ENCODE peak calls at places on chromosomes 3 and 15, in seven cellular contexts. One of them, this sample, is unnamed.

GRCh38 chr3:36792342-36792741 is 28.0 kb upstream of the DCLK3 start:
- DNase-seq in testis: no peak
- DNase-seq in tibial artery: no peak
- DNase-seq in effector memory CD4-positive, alpha-beta T cell: no peak
- DNase-seq in heart left ventricle: no peak
- DNase-seq in CD8-positive, alpha-beta memory T cell: no peak
- DNase-seq in T-helper 17 cell: no peak
- DNase-seq in this sample: peak; percentile 38

GRCh38 chr3:55903680-55904079 is 416.6 kb upstream of the WNT5A start:
- DNase-seq in testis: no peak
- DNase-seq in tibial artery: no peak
- DNase-seq in effector memory CD4-positive, alpha-beta T cell: no peak
- DNase-seq in heart left ventricle: peak; percentile 15
- DNase-seq in CD8-positive, alpha-beta memory T cell: no peak
- DNase-seq in T-helper 17 cell: no peak
- DNase-seq in this sample: no peak

GRCh38 chr15:51144021-51144532 is 49.4 kb upstream of the TNFAIP8L3 start:
- DNase-seq in testis: no peak
- DNase-seq in tibial artery: no peak
- DNase-seq in effector memory CD4-positive, alpha-beta T cell: no peak
- DNase-seq in heart left ventricle: no peak
- DNase-seq in CD8-positive, alpha-beta memory T cell: no peak
- DNase-seq in T-helper 17 cell: no peak
- DNase-seq in this sample: peak; percentile 28

GRCh38 chr3:123385981-123386380 is 62.9 kb downstream of the ADCY5 start:
- DNase-seq in testis: peak; percentile 28
- DNase-seq in tibial artery: peak; percentile 88
- DNase-seq in effector memory CD4-positive, alpha-beta T cell: no peak
- DNase-seq in heart left ventricle: no peak
- DNase-seq in CD8-positive, alpha-beta memory T cell: no peak
- DNase-seq in T-helper 17 cell: no peak
- DNase-seq in this sample: no peak

GRCh38 chr3:187098925-187099512 is 40.3 kb downstream of the RPL39L start:
- DNase-seq in testis: no peak
- DNase-seq in tibial artery: no peak
- DNase-seq in effector memory CD4-positive, alpha-beta T cell: no peak
- DNase-seq in heart left ventricle: no peak
- DNase-seq in CD8-positive, alpha-beta memory T cell: no peak
- DNase-seq in T-helper 17 cell: no peak
- DNase-seq in this sample: peak; percentile 28

GRCh38 chr15:87764461-87765236 is 491.9 kb downstream of the NTRK3 start:
- DNase-seq in testis: no peak
- DNase-seq in tibial artery: no peak
- DNase-seq in effector memory CD4-positive, alpha-beta T cell: no peak
- DNase-seq in heart left ventricle: no peak
- DNase-seq in CD8-positive, alpha-beta memory T cell: no peak
- DNase-seq in T-helper 17 cell: no peak
- DNase-seq in this sample: peak; percentile 32

GRCh38 chr15:89399390-89400120 is 64.9 kb upstream of the POLG start:
- DNase-seq in testis: no peak
- DNase-seq in tibial artery: no peak
- DNase-seq in effector memory CD4-positive, alpha-beta T cell: no peak
- DNase-seq in heart left ventricle: no peak
- DNase-seq in CD8-positive, alpha-beta memory T cell: peak; percentile 28
- DNase-seq in T-helper 17 cell: no peak
- DNase-seq in this sample: no peak

GRCh38 chr3:143063018-143063417 is 56.6 kb upstream of the CHST2 start:
- DNase-seq in testis: no peak
- DNase-seq in tibial artery: no peak
- DNase-seq in effector memory CD4-positive, alpha-beta T cell: no peak
- DNase-seq in heart left ventricle: no peak
- DNase-seq in CD8-positive, alpha-beta memory T cell: no peak
- DNase-seq in T-helper 17 cell: no peak
- DNase-seq in this sample: peak; percentile 77

GRCh38 chr3:142802891-142803290 is 79.1 kb downstream of the TRPC1 start:
- DNase-seq in testis: no peak
- DNase-seq in tibial artery: no peak
- DNase-seq in effector memory CD4-positive, alpha-beta T cell: no peak
- DNase-seq in heart left ventricle: no peak
- DNase-seq in CD8-positive, alpha-beta memory T cell: no peak
- DNase-seq in T-helper 17 cell: no peak
- DNase-seq in this sample: peak; percentile 4

GRCh38 chr3:150469931-150470740 is 62.0 kb downstream of the TSC22D2 start:
- DNase-seq in testis: no peak
- DNase-seq in tibial artery: no peak
- DNase-seq in effector memory CD4-positive, alpha-beta T cell: no peak
- DNase-seq in heart left ventricle: no peak
- DNase-seq in CD8-positive, alpha-beta memory T cell: no peak
- DNase-seq in T-helper 17 cell: no peak
- DNase-seq in this sample: peak; percentile 65

GRCh38 chr3:72234394-72234793 is 449.4 kb upstream of the PROK2 start:
- DNase-seq in testis: peak; percentile 53
- DNase-seq in tibial artery: peak; percentile 80
- DNase-seq in effector memory CD4-positive, alpha-beta T cell: no peak
- DNase-seq in heart left ventricle: no peak
- DNase-seq in CD8-positive, alpha-beta memory T cell: no peak
- DNase-seq in T-helper 17 cell: no peak
- DNase-seq in this sample: no peak

GRCh38 chr3:149638401-149639092 is 19.3 kb downstream of the WWTR1 start:
- DNase-seq in testis: peak; percentile 46
- DNase-seq in tibial artery: no peak
- DNase-seq in effector memory CD4-positive, alpha-beta T cell: no peak
- DNase-seq in heart left ventricle: no peak
- DNase-seq in CD8-positive, alpha-beta memory T cell: no peak
- DNase-seq in T-helper 17 cell: no peak
- DNase-seq in this sample: peak; percentile 21

GRCh38 chr3:81378552-81379288 is 382.7 kb downstream of the GBE1 start:
- DNase-seq in testis: no peak
- DNase-seq in tibial artery: no peak
- DNase-seq in effector memory CD4-positive, alpha-beta T cell: no peak
- DNase-seq in heart left ventricle: no peak
- DNase-seq in CD8-positive, alpha-beta memory T cell: no peak
- DNase-seq in T-helper 17 cell: no peak
- DNase-seq in this sample: no peak

GRCh38 chr3:45991341-45991740 is 4.3 kb downstream of the FYCO1 start:
- DNase-seq in testis: no peak
- DNase-seq in tibial artery: no peak
- DNase-seq in effector memory CD4-positive, alpha-beta T cell: no peak
- DNase-seq in heart left ventricle: peak; percentile 17
- DNase-seq in CD8-positive, alpha-beta memory T cell: no peak
- DNase-seq in T-helper 17 cell: no peak
- DNase-seq in this sample: no peak

GRCh38 chr3:2391876-2392275 is 293.2 kb downstream of the CNTN4 start:
- DNase-seq in testis: no peak
- DNase-seq in tibial artery: no peak
- DNase-seq in effector memory CD4-positive, alpha-beta T cell: no peak
- DNase-seq in heart left ventricle: no peak
- DNase-seq in CD8-positive, alpha-beta memory T cell: no peak
- DNase-seq in T-helper 17 cell: no peak
- DNase-seq in this sample: no peak

GRCh38 chr3:100155105-100155504 is 40.8 kb upstream of the FILIP1L start:
- DNase-seq in testis: no peak
- DNase-seq in tibial artery: no peak
- DNase-seq in effector memory CD4-positive, alpha-beta T cell: no peak
- DNase-seq in heart left ventricle: no peak
- DNase-seq in CD8-positive, alpha-beta memory T cell: no peak
- DNase-seq in T-helper 17 cell: no peak
- DNase-seq in this sample: no peak

DNA sequence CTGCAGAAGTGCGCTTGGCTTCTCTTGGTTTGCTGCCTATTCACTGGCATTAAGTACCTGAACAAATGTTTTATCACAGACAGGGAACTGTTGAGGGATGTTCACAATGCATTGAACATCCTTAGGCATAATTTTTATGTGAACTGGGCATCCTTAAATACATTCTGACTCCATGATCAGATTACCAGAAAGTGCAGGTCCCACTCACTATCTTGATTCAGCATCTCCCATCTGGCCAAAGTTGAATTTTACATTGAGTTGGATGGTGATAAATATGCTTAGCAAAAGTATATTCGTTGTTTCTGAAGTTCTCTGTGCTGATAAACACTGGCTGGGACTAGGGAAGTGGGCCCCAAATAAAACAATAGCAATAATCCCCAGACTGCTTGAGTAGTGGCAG is 108.5 kb downstream of the RBMS3 start:
- DNase-seq in testis: no peak
- DNase-seq in tibial artery: no peak
- DNase-seq in effector memory CD4-positive, alpha-beta T cell: no peak
- DNase-seq in heart left ventricle: no peak
- DNase-seq in CD8-positive, alpha-beta memory T cell: no peak
- DNase-seq in T-helper 17 cell: no peak
- DNase-seq in this sample: no peak
- H3K9me3 ChIP-seq in testis: no peaks in the 10 kb centered on the region
- H3K9me3 ChIP-seq in tibial artery: peaks cover 3% of the 10 kb centered on the region
- H3K9me3 ChIP-seq in effector memory CD4-positive, alpha-beta T cell: no peaks in the 10 kb centered on the region
- H3K9me3 ChIP-seq in heart left ventricle: no peaks in the 10 kb centered on the region
- H3K9me3 ChIP-seq in CD8-positive, alpha-beta memory T cell: no peaks in the 10 kb centered on the region
- H3K9me3 ChIP-seq in T-helper 17 cell: no peaks in the 10 kb centered on the region
- H3K9me3 ChIP-seq in this sample: no peaks in the 10 kb centered on the region

GRCh38 chr15:25236861-25237155 is 202.0 kb downstream of the UBE3A start:
- DNase-seq in testis: no peak
- DNase-seq in tibial artery: peak; percentile 41
- DNase-seq in effector memory CD4-positive, alpha-beta T cell: no peak
- DNase-seq in heart left ventricle: no peak
- DNase-seq in CD8-positive, alpha-beta memory T cell: no peak
- DNase-seq in T-helper 17 cell: no peak
- DNase-seq in this sample: no peak

GRCh38 chr15:25237291-25237978 is 201.4 kb downstream of the UBE3A start:
- DNase-seq in testis: no peak
- DNase-seq in tibial artery: peak; percentile 53
- DNase-seq in effector memory CD4-positive, alpha-beta T cell: no peak
- DNase-seq in heart left ventricle: no peak
- DNase-seq in CD8-positive, alpha-beta memory T cell: no peak
- DNase-seq in T-helper 17 cell: peak; percentile 3
- DNase-seq in this sample: no peak

GRCh38 chr15:25238716-25239470 is 199.9 kb downstream of the UBE3A start:
- DNase-seq in testis: no peak
- DNase-seq in tibial artery: peak; percentile 40
- DNase-seq in effector memory CD4-positive, alpha-beta T cell: no peak
- DNase-seq in heart left ventricle: no peak
- DNase-seq in CD8-positive, alpha-beta memory T cell: no peak
- DNase-seq in T-helper 17 cell: peak; percentile 5
- DNase-seq in this sample: no peak

GRCh38 chr15:25239471-25240345 is 199.1 kb downstream of the UBE3A start:
- DNase-seq in testis: no peak
- DNase-seq in tibial artery: peak; percentile 42
- DNase-seq in effector memory CD4-positive, alpha-beta T cell: no peak
- DNase-seq in heart left ventricle: no peak
- DNase-seq in CD8-positive, alpha-beta memory T cell: no peak
- DNase-seq in T-helper 17 cell: peak; percentile 1
- DNase-seq in this sample: no peak

DNA sequence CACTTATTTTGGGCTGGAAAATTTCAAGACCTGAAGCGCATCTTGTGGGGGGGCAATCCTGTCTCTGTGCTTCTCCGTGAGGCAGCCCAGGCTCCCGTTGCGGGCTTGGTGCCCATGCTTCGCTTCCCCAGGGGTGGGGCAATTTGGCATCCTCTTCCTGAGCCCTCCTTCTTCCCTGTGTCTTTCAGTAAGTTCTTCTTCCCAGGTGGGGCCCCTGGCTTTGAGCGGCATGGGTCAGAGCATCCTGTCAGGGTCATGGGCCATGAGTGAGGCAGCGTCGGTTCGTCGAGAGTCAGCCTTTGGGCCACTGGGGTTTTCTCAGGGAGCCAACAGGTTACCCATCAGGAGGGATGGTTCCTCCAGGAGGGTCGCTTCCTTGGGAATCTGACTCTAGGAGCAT is 200.7 kb downstream of the UBE3A start:
- DNase-seq in testis: no peak
- DNase-seq in tibial artery: peak; percentile 40
- DNase-seq in effector memory CD4-positive, alpha-beta T cell: no peak
- DNase-seq in heart left ventricle: no peak
- DNase-seq in CD8-positive, alpha-beta memory T cell: no peak
- DNase-seq in T-helper 17 cell: peak; percentile 1
- DNase-seq in this sample: no peak
- H3K9me3 ChIP-seq in testis: no peaks in the 10 kb centered on the region
- H3K9me3 ChIP-seq in tibial artery: peaks cover 29% of the 10 kb centered on the region
- H3K9me3 ChIP-seq in effector memory CD4-positive, alpha-beta T cell: no peaks in the 10 kb centered on the region
- H3K9me3 ChIP-seq in heart left ventricle: peaks cover 34% of the 10 kb centered on the region
- H3K9me3 ChIP-seq in CD8-positive, alpha-beta memory T cell: no peaks in the 10 kb centered on the region
- H3K9me3 ChIP-seq in T-helper 17 cell: no peaks in the 10 kb centered on the region
- H3K9me3 ChIP-seq in this sample: peaks cover 4% of the 10 kb centered on the region

DNA sequence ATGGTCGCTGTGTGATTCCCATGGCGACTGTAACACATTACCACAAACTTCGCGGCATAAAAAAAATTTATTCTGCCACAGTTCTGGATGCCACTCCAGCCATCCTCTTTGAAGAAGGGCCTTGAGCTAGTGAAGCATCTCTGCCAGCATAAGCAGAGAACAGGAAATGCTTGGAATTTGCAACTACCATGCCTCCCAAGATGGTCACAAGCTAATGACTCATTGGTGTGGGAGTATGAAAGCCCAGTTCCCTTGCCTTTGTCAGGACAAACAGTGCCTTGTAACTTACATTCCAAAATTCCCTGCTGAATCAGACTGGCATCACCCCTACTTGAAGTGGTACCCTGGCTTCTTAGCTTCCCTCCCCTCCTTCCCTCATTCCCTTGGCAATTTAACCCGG is 129.7 kb downstream of the PROS1 start:
- DNase-seq in testis: peak; percentile 18
- DNase-seq in tibial artery: peak; percentile 68
- DNase-seq in effector memory CD4-positive, alpha-beta T cell: no peak
- DNase-seq in heart left ventricle: no peak
- DNase-seq in CD8-positive, alpha-beta memory T cell: no peak
- DNase-seq in T-helper 17 cell: no peak
- DNase-seq in this sample: peak; percentile 76
- H3K9me3 ChIP-seq in testis: no peaks in the 10 kb centered on the region
- H3K9me3 ChIP-seq in tibial artery: no peaks in the 10 kb centered on the region
- H3K9me3 ChIP-seq in effector memory CD4-positive, alpha-beta T cell: no peaks in the 10 kb centered on the region
- H3K9me3 ChIP-seq in heart left ventricle: no peaks in the 10 kb centered on the region
- H3K9me3 ChIP-seq in CD8-positive, alpha-beta memory T cell: no peaks in the 10 kb centered on the region
- H3K9me3 ChIP-seq in T-helper 17 cell: no peaks in the 10 kb centered on the region
- H3K9me3 ChIP-seq in this sample: no peaks in the 10 kb centered on the region

GRCh38 chr3:1375145-1375544 is 282.3 kb downstream of the CNTN6 start:
- DNase-seq in testis: no peak
- DNase-seq in tibial artery: no peak
- DNase-seq in effector memory CD4-positive, alpha-beta T cell: no peak
- DNase-seq in heart left ventricle: no peak
- DNase-seq in CD8-positive, alpha-beta memory T cell: no peak
- DNase-seq in T-helper 17 cell: no peak
- DNase-seq in this sample: no peak
- H3K9me3 ChIP-seq in testis: no peaks in the 10 kb centered on the region
- H3K9me3 ChIP-seq in tibial artery: no peaks in the 10 kb centered on the region
- H3K9me3 ChIP-seq in effector memory CD4-positive, alpha-beta T cell: no peaks in the 10 kb centered on the region
- H3K9me3 ChIP-seq in heart left ventricle: peaks cover 9% of the 10 kb centered on the region
- H3K9me3 ChIP-seq in CD8-positive, alpha-beta memory T cell: no peaks in the 10 kb centered on the region
- H3K9me3 ChIP-seq in T-helper 17 cell: no peaks in the 10 kb centered on the region
- H3K9me3 ChIP-seq in this sample: peaks cover 12% of the 10 kb centered on the region

GRCh38 chr15:25019434-25019833 is 64.6 kb downstream of the SNRPN start:
- DNase-seq in testis: no peak
- DNase-seq in tibial artery: no peak
- DNase-seq in effector memory CD4-positive, alpha-beta T cell: no peak
- DNase-seq in heart left ventricle: no peak
- DNase-seq in CD8-positive, alpha-beta memory T cell: no peak
- DNase-seq in T-helper 17 cell: no peak
- DNase-seq in this sample: no peak
- H3K9me3 ChIP-seq in testis: no peaks in the 10 kb centered on the region
- H3K9me3 ChIP-seq in tibial artery: peaks cover 96% of the 10 kb centered on the region
- H3K9me3 ChIP-seq in effector memory CD4-positive, alpha-beta T cell: peaks cover 22% of the 10 kb centered on the region
- H3K9me3 ChIP-seq in heart left ventricle: peaks cover 86% of the 10 kb centered on the region
- H3K9me3 ChIP-seq in CD8-positive, alpha-beta memory T cell: peaks cover 8% of the 10 kb centered on the region
- H3K9me3 ChIP-seq in T-helper 17 cell: peaks cover 4% of the 10 kb centered on the region
- H3K9me3 ChIP-seq in this sample: peaks cover 84% of the 10 kb centered on the region

GRCh38 chr15:52789601-52790165 is 453 bp downstream of the ONECUT1 start:
- DNase-seq in testis: no peak
- DNase-seq in tibial artery: no peak
- DNase-seq in effector memory CD4-positive, alpha-beta T cell: no peak
- DNase-seq in heart left ventricle: no peak
- DNase-seq in CD8-positive, alpha-beta memory T cell: no peak
- DNase-seq in T-helper 17 cell: no peak
- DNase-seq in this sample: peak; percentile 37
- H3K9me3 ChIP-seq in testis: no peaks in the 10 kb centered on the region
- H3K9me3 ChIP-seq in tibial artery: no peaks in the 10 kb centered on the region
- H3K9me3 ChIP-seq in effector memory CD4-positive, alpha-beta T cell: no peaks in the 10 kb centered on the region
- H3K9me3 ChIP-seq in heart left ventricle: no peaks in the 10 kb centered on the region
- H3K9me3 ChIP-seq in CD8-positive, alpha-beta memory T cell: no peaks in the 10 kb centered on the region
- H3K9me3 ChIP-seq in T-helper 17 cell: no peaks in the 10 kb centered on the region
- H3K9me3 ChIP-seq in this sample: no peaks in the 10 kb centered on the region